ENCODE peak calls at places on chromosomes 11 and 22, in nine cellular contexts. A is psoas muscle, L is neural progenitor cell, U is heart left ventricle, Q is endodermal cell, X is A549, V is Calu3, C is nephron progenitor cell, R is fibroblast of the aortic adventitia. N is an unnamed sample.
A peak's percentile ranks its signal among the peaks of the same experiment; 100 is the strongest.

GRCh38 chr11:97364047-97364446 is 974.2 kb downstream of the JRKL start:
- DNase-seq in X (no peak), V (no peak), R (peak; percentile 1), C (no peak), L (no peak), U (no peak), Q (no peak), A (no peak), N (peak; percentile 52)

GRCh38 chr22:37731804-37732471 is 35.1 kb downstream of the TRIOBP start:
- DNase-seq in V (peak; percentile 66), C (no peak), A (no peak), Q (peak; percentile 53), R (no peak), L (no peak), U (no peak), X (peak; percentile 31), N (no peak)

GRCh38 chr11:65814960-65815565 is 18.7 kb upstream of the SNX32 start:
- DNase-seq in Q (no peak), A (no peak), V (no peak), X (no peak), C (no peak), R (no peak), L (no peak), U (no peak), N (no peak)

GRCh38 chr22:47270463-47271135 is 508.1 kb downstream of the TBC1D22A start:
- DNase-seq in Q (no peak), X (no peak), R (no peak), V (peak; percentile 56), C (no peak), U (no peak), A (no peak), L (no peak), N (no peak)

GRCh38 chr11:3807856-3808845 is at the start of gene PGAP2:
- DNase-seq in Q (peak; percentile 95), L (peak; percentile 91), A (peak; percentile 75), C (peak; percentile 90), U (peak; percentile 83), V (peak; percentile 69), R (peak; percentile 53), X (peak; percentile 93), N (peak; percentile 57)

GRCh38 chr11:97908354-97908753 is 1112.4 kb upstream of the CNTN5 start:
- DNase-seq in X (no peak), U (peak; percentile 20), Q (no peak), C (no peak), V (no peak), R (no peak), A (no peak), L (no peak), N (no peak)

GRCh38 chr11:31303644-31304043 is 65.9 kb downstream of the DCDC1 start:
- DNase-seq in Q (no peak), U (no peak), A (no peak), V (no peak), X (no peak), R (no peak), C (no peak), L (no peak), N (no peak)

GRCh38 chr11:74018331-74019005 is 9.6 kb upstream of the UCP3 start:
- DNase-seq in X (no peak), A (peak; percentile 98), U (peak; percentile 93), C (no peak), R (peak; percentile 91), V (peak; percentile 79), Q (no peak), L (no peak), N (peak; percentile 98)

GRCh38 chr22:23177197-23177596 is 3.1 kb upstream of the BCR start:
- DNase-seq in Q (no peak), X (no peak), V (peak; percentile 35), A (no peak), L (no peak), C (no peak), R (no peak), U (peak; percentile 22), N (no peak)

GRCh38 chr11:116328851-116329250 is 443.9 kb downstream of the BUD13 start:
- DNase-seq in V (no peak), A (no peak), U (no peak), Q (peak; percentile 13), C (no peak), L (no peak), R (no peak), X (no peak), N (no peak)

GRCh38 chr11:3723014-3723708 is 52.0 kb upstream of the CHRNA10 start:
- DNase-seq in X (peak; percentile 28), A (no peak), V (no peak), C (no peak), L (no peak), Q (no peak), R (peak; percentile 99), U (no peak), N (peak; percentile 97)

GRCh38 chr22:46076651-46077339 is 73.5 kb upstream of the PPARA start:
- DNase-seq in L (no peak), V (peak; percentile 50), U (peak; percentile 63), X (no peak), A (peak; percentile 74), Q (no peak), R (peak; percentile 85), C (no peak), N (peak; percentile 62)

GRCh38 chr22:24289138-24289537 is 18.5 kb downstream of the SPECC1L start:
- DNase-seq in X (no peak), Q (no peak), R (peak; percentile 98), V (no peak), U (no peak), L (no peak), A (no peak), C (no peak), N (peak; percentile 86)

GRCh38 chr22:36196254-36197064 is 5.2 kb downstream of the APOL4 start:
- DNase-seq in C (no peak), L (no peak), U (no peak), R (peak; percentile 27), X (no peak), Q (peak; percentile 12), A (no peak), V (no peak), N (no peak)

GRCh38 chr11:506238-506949 is 648 bp downstream of the RNH1 start:
- DNase-seq in C (peak; percentile 98), R (peak; percentile 98), A (peak; percentile 100), X (peak; percentile 96), U (peak; percentile 99), L (peak; percentile 99), V (peak; percentile 99), Q (peak; percentile 98), N (peak; percentile 98)
- TF ChIP-seq CTCF in C (no peak), R (no peak), A (no peak), X (no peak), U (no peak), L (peak; percentile 17), V (no peak), Q (peak; percentile 43), N (no peak)

GRCh38 chr11:68021167-68021787 is 9.2 kb upstream of the NDUFS8 start:
- DNase-seq in Q (peak; percentile 79), U (peak; percentile 54), C (no peak), L (peak; percentile 67), A (no peak), V (peak; percentile 83), R (no peak), X (no peak), N (no peak)
- TF ChIP-seq CTCF in Q (peak; percentile 54), U (no peak), C (peak; percentile 16), L (peak; percentile 31), A (peak; percentile 9), V (peak; percentile 38), R (peak; percentile 20), X (peak; percentile 45), N (peak; percentile 30)

GRCh38 chr11:57762235-57762866 is 749 bp downstream of the CTNND1 start:
- DNase-seq in A (no peak), R (no peak), X (peak; percentile 31), Q (no peak), U (no peak), C (no peak), L (peak; percentile 35), V (no peak), N (no peak)

GRCh38 chr11:57761301-57762234 is at the start of gene CTNND1:
- DNase-seq in V (peak; percentile 89), L (peak; percentile 93), X (peak; percentile 99), C (peak; percentile 66), U (peak; percentile 82), R (peak; percentile 99), A (peak; percentile 91), Q (peak; percentile 91), N (peak; percentile 99)

GRCh38 chr11:57764527-57764926 is 2.9 kb downstream of the CTNND1 start:
- DNase-seq in X (no peak), U (no peak), C (no peak), V (no peak), R (no peak), A (no peak), L (no peak), Q (no peak), N (no peak)

GRCh38 chr11:57764972-57765371 is 3.4 kb downstream of the CTNND1 start:
- DNase-seq in R (no peak), Q (no peak), A (no peak), V (no peak), U (no peak), L (no peak), X (no peak), C (no peak), N (no peak)

GRCh38 chr11:57763568-57763967 is 2.0 kb downstream of the CTNND1 start:
- DNase-seq in A (no peak), X (peak; percentile 76), V (no peak), U (no peak), C (no peak), Q (no peak), R (peak; percentile 47), L (peak; percentile 55), N (peak; percentile 61)
- TF ChIP-seq CTCF in A (peak; percentile 41), X (peak; percentile 24), V (no peak), U (peak; percentile 49), C (no peak), Q (peak; percentile 68), R (peak; percentile 70), L (peak; percentile 48), N (peak; percentile 51)

GRCh38 chr11:107457558-107458271 is at the start of gene CWF19L2:
- DNase-seq in Q (peak; percentile 95), A (peak; percentile 96), U (peak; percentile 91), V (peak; percentile 74), C (peak; percentile 88), R (peak; percentile 96), X (peak; percentile 69), L (peak; percentile 98), N (peak; percentile 97)
- TF ChIP-seq CTCF in Q (no peak), A (no peak), U (peak; percentile 41), V (no peak), C (no peak), R (no peak), X (no peak), L (peak; percentile 13), N (no peak)

N was measured in cardiac fibroblast.